ENCODE peak calls at places on chromosome 13, in five cellular contexts. Y, F, R, X and A are unnamed samples.
A peak's percentile ranks its signal among the peaks of the same experiment; 100 is the strongest.

GRCh38 chr13:110913322-110913721 is 1.5 kb downstream of the ANKRD10 start:
- DNase-seq in R (no peak), X (no peak), F (peak; percentile 28), Y (no peak), A (no peak)

GRCh38 chr13:90717451-90717936 is 630.0 kb upstream of the MIR17HG start:
- DNase-seq in Y (no peak), R (no peak), X (no peak), F (no peak), A (no peak)

GRCh38 chr13:98014766-98015165 is 61.3 kb downstream of the IPO5 start:
- DNase-seq in F (no peak), X (no peak), Y (no peak), R (no peak), A (no peak)

GRCh38 chr13:97627566-97627965 is 193.6 kb downstream of the RAP2A start:
- DNase-seq in X (no peak), F (peak; percentile 50), Y (peak; percentile 19), R (no peak), A (peak; percentile 50)

GRCh38 chr13:49625392-49626137 is 2.7 kb upstream of the ARL11 start:
- DNase-seq in Y (no peak), R (no peak), F (peak; percentile 80), X (no peak), A (no peak)

GRCh38 chr13:95641961-95642621 is 2.4 kb downstream of the DZIP1 start:
- DNase-seq in Y (no peak), F (peak; percentile 44), X (no peak), R (peak; percentile 77), A (no peak)

GRCh38 chr13:27194895-27195764 is 23.5 kb upstream of the USP12 start:
- DNase-seq in R (no peak), Y (peak; percentile 36), X (no peak), F (no peak), A (no peak)

GRCh38 chr13:104460553-104460952 is 1394.3 kb upstream of the SLC10A2 start:
- DNase-seq in X (no peak), F (no peak), Y (no peak), R (no peak), A (no peak)

GRCh38 chr13:28047784-28048388 is 52.5 kb downstream of the FLT3 start:
- DNase-seq in F (no peak), X (peak; percentile 94), Y (no peak), R (no peak), A (no peak)

GRCh38 chr13:41456768-41457588 is at the start of gene RGCC:
- DNase-seq in R (peak; percentile 85), X (no peak), F (peak; percentile 30), Y (peak; percentile 82), A (peak; percentile 76)

GRCh38 chr13:44873486-44873885 is 115.8 kb downstream of the NUFIP1 start:
- DNase-seq in Y (no peak), F (no peak), X (no peak), R (no peak), A (no peak)

GRCh38 chr13:80086304-80086721 is 254.6 kb downstream of the SPRY2 start:
- DNase-seq in R (no peak), F (no peak), X (no peak), Y (no peak), A (no peak)

GRCh38 chr13:32600891-32601290 is 14.6 kb downstream of the PDS5B start:
- DNase-seq in Y (no peak), F (no peak), R (no peak), X (no peak), A (no peak)

GRCh38 chr13:59176775-59177174 is 987.0 kb downstream of the DIAPH3 start:
- DNase-seq in F (peak; percentile 9), R (no peak), X (no peak), Y (peak; percentile 8), A (peak; percentile 12)

GRCh38 chr13:38875186-38875875 is 115.3 kb downstream of the STOML3 start:
- DNase-seq in X (no peak), R (no peak), F (no peak), Y (no peak), A (no peak)

GRCh38 chr13:43057653-43058317 is 34.4 kb downstream of the DNAJC15 start:
- DNase-seq in X (no peak), R (no peak), Y (no peak), F (peak; percentile 97), A (no peak)

GRCh38 chr13:94993608-94994007 is 281.3 kb upstream of the SOX21 start:
- DNase-seq in R (no peak), Y (no peak), X (no peak), F (no peak), A (no peak)

GRCh38 chr13:77002590-77003190 is 10.8 kb downstream of the CLN5 start:
- DNase-seq in Y (no peak), R (peak; percentile 30), X (no peak), F (peak; percentile 23), A (peak; percentile 68)

DNA sequence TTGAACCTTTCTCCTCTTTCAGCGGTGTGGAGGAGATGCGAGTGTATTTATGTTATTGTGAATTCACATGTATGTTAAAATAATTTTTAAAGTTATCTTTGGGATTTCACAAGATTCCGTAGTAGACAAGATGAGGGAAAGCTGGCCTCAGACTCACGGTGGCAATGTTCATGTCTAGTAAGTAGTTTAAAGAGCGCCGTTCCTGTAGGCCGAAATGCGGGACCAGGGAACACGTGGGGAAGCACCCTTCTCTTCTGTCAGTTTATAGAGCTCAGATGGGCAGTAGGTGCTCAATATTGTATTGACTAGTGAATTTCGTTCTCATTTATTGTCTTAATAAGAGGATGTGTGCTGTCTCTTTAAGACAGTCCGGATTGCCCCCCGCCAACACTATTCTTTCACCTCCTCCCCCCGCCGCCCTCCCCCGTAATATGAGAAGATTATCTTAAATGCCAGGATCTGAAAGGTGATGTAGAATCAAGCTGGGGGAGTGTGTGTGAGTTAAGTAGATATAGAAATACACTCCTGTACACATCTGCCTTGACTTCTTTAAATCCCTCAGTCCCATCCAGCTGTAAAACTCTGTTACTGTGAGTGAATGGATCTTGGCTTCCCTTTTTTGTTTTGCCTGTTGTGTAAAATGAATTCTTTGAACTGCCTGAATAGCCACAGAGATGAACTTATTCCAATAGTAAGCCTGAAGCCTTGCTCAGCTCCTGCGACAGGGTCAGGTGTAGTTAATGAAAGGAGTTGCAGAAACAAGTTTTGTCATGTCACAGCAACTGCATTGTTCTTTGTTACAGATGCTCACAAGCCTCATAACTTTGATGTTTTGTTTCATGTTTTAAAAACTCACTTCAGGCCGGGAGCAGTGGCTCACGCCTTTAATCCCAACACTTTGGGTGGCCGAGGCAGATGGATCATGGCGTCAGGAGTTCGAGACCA is 1.2 kb downstream of the LAMP1 start:
- DNase-seq in X (no peak), Y (no peak), F (no peak), R (no peak), A (no peak)
- TF ChIP-seq FOXM1 in X (no peak), Y (no peak), F (no peak), R (no peak), A (no peak)

GRCh38 chr13:65540064-65540635 is 1690.0 kb downstream of the PCDH9 start:
- DNase-seq in R (no peak), F (no peak), Y (no peak), X (no peak), A (no peak)
- TF ChIP-seq FOXM1 in R (no peak), F (no peak), Y (no peak), X (no peak), A (no peak)

GRCh38 chr13:30731658-30732390 is 3.5 kb upstream of the ALOX5AP start:
- DNase-seq in Y (no peak), F (no peak), R (no peak), X (no peak), A (no peak)

GRCh38 chr13:30734434-30734833 is 909 bp upstream of the ALOX5AP start:
- DNase-seq in X (no peak), F (no peak), R (no peak), Y (no peak), A (no peak)

GRCh38 chr13:30726192-30726591 is 9.2 kb upstream of the ALOX5AP start:
- DNase-seq in Y (no peak), X (no peak), F (no peak), R (no peak), A (no peak)

GRCh38 chr13:30727491-30728350 is 7.6 kb upstream of the ALOX5AP start:
- DNase-seq in X (no peak), R (no peak), F (no peak), Y (no peak), A (no peak)

GRCh38 chr13:30730526-30730925 is 4.8 kb upstream of the ALOX5AP start:
- DNase-seq in X (no peak), F (peak; percentile 3), R (peak; percentile 41), Y (no peak), A (no peak)
- TF ChIP-seq FOXM1 in X (no peak), F (no peak), R (no peak), Y (no peak), A (no peak)

DNA sequence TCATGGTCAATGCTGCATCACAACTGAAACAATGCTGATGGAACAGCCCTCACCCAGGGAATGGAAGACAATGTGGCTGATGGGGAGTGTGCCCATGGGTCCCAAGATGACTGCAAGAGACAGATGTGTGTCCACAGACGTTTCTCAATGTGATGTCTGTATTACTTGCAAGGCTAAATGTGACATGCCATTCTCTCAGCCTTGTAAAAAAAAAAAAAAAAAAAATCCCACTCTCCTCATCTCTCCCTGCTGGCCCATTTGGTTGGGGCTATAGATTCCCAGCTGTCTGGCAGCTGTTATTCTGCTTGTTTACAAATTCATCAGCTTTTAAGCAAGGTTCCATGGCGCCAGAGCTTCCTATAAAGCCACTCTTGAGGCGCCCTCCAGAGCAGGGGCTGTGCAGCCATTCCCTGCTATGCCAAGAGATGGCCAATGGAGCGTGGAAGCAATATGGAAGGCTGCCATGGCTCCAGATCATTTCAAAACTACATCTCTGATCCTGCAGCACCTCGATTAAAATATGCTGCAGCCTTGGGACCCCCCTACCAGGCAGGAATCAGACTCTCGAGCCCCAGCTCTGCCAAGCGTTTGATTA is 294.8 kb downstream of the FOXO1 start:
- DNase-seq in X (no peak), Y (no peak), R (no peak), F (no peak), A (no peak)
- TF ChIP-seq FOXM1 in X (no peak), Y (no peak), R (no peak), F (no peak), A (no peak)

DNA sequence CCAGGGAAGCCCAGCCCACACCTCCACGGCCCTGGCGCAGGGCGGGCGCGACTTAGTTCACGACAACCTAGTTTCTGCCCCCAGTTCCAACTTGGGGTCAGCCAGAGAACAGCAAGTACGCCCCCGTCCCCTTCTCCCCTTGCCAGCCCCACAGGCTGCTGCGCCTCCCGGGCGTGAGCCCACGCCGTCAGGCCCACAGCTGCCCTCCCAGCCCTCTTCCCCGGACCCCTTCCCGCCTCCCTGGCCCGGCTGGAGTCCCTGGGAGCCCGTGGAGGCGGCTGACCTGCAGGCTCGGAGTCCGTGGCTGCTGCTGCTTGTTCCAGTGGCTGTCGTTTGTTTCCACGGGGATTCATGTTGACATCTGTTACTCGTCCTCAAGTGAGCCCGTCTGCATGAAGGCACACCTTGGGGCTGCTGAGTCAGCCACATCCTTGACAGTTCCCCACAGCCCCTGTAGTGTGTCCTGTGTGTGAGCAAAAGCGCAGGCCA is 86.0 kb downstream of the ATP11A start:
- DNase-seq in F (no peak), R (peak; percentile 46), Y (no peak), X (no peak), A (no peak)
- TF ChIP-seq FOXM1 in F (no peak), R (no peak), Y (no peak), X (no peak), A (no peak)

GRCh38 chr13:106418556-106418955 is 116.9 kb downstream of the EFNB2 start:
- DNase-seq in X (no peak), Y (no peak), R (peak; percentile 66), F (no peak), A (no peak)
- TF ChIP-seq FOXM1 in X (no peak), Y (no peak), R (no peak), F (no peak), A (no peak)